ENCODE peak calls at places on chromosomes 11 and 22, in eight cellular contexts. T, O, U, J, D, H, F and I are unnamed samples.

GRCh38 chr11:86183694-86184093 is 60.9 kb upstream of the EED start:
- DNase-seq in T (no peak), O (no peak), U (no peak), J (peak), D (no peak), H (no peak), F (peak), I (no peak)

GRCh38 chr11:121452609-121453150 is at the start of gene SORL1-AS1:
- DNase-seq in T (no peak), O (peak), U (no peak), J (no peak), D (peak), H (no peak), F (no peak), I (no peak)

GRCh38 chr11:22785251-22785650 is 44.4 kb downstream of the SVIP start:
- DNase-seq in T (no peak), O (no peak), U (no peak), J (peak), D (no peak), H (no peak), F (peak), I (no peak)

GRCh38 chr11:111735262-111736116 is 30.7 kb downstream of the PPP2R1B start:
- DNase-seq in T (peak), O (no peak), U (peak), J (peak), D (no peak), H (no peak), F (peak), I (no peak)

GRCh38 chr22:29216873-29217666 is 11.4 kb downstream of the EMID1 start:
- DNase-seq in T (no peak), O (no peak), U (peak), J (peak), D (no peak), H (no peak), F (peak), I (no peak)

GRCh38 chr11:67673902-67674301 is 521 bp downstream of the ALDH3B2 start:
- DNase-seq in T (peak), O (no peak), U (no peak), J (no peak), D (no peak), H (no peak), F (no peak), I (no peak)

GRCh38 chr22:49408102-49408836 is 419.4 kb downstream of the BRD1 start:
- DNase-seq in T (peak), O (no peak), U (no peak), J (no peak), D (no peak), H (no peak), F (no peak), I (no peak)

GRCh38 chr22:49991167-49991566 is 21.4 kb downstream of the IL17REL start:
- DNase-seq in T (no peak), O (no peak), U (no peak), J (no peak), D (no peak), H (no peak), F (no peak), I (no peak)

GRCh38 chr11:121958978-121959340 is 157.1 kb downstream of the BLID start:
- DNase-seq in T (no peak), O (no peak), U (no peak), J (peak), D (no peak), H (no peak), F (no peak), I (no peak)

GRCh38 chr11:133966924-133967598 is 10.3 kb upstream of the IGSF9B start:
- DNase-seq in T (peak), O (no peak), U (peak), J (peak), D (peak), H (peak), F (no peak), I (no peak)

GRCh38 chr11:11389238-11389637 is 36.2 kb upstream of the CSNK2A3 start:
- DNase-seq in T (peak), O (no peak), U (no peak), J (no peak), D (no peak), H (no peak), F (no peak), I (no peak)

GRCh38 chr11:123301696-123302400 is 106.8 kb upstream of the CLMP start:
- DNase-seq in T (peak), O (peak), U (peak), J (peak), D (peak), H (peak), F (peak), I (peak)

GRCh38 chr11:118180300-118180703 is 3.9 kb upstream of the SCN2B start:
- DNase-seq in T (peak), O (no peak), U (peak), J (peak), D (peak), H (no peak), F (peak), I (no peak)

GRCh38 chr22:49212002-49212401 is 615.7 kb downstream of the BRD1 start:
- DNase-seq in T (peak), O (no peak), U (no peak), J (no peak), D (no peak), H (no peak), F (no peak), I (no peak)

GRCh38 chr11:116033931-116034553 is 529.8 kb upstream of the CADM1 start:
- DNase-seq in T (no peak), O (no peak), U (peak), J (no peak), D (no peak), H (no peak), F (no peak), I (no peak)

GRCh38 chr11:1876361-1877063 is 15.2 kb downstream of the PRR33 start:
- DNase-seq in T (peak), O (no peak), U (peak), J (peak), D (peak), H (no peak), F (peak), I (peak)

GRCh38 chr11:19680824-19681368 is 31.7 kb upstream of the NAV2 start:
- DNase-seq in T (no peak), O (no peak), U (no peak), J (no peak), D (no peak), H (no peak), F (no peak), I (no peak)

GRCh38 chr11:3820971-3821370 is 12.6 kb downstream of the PGAP2 start:
- DNase-seq in T (no peak), O (no peak), U (no peak), J (no peak), D (no peak), H (no peak), F (no peak), I (no peak)

GRCh38 chr22:29149841-29150555 is 55.7 kb upstream of the EMID1 start:
- DNase-seq in T (peak), O (no peak), U (no peak), J (no peak), D (peak), H (no peak), F (no peak), I (no peak)

GRCh38 chr11:34198523-34198922 is 93.1 kb downstream of the NAT10 start:
- DNase-seq in T (no peak), O (no peak), U (no peak), J (no peak), D (no peak), H (no peak), F (no peak), I (no peak)

GRCh38 chr11:10208045-10208674 is 85.9 kb downstream of the SBF2 start:
- DNase-seq in T (no peak), O (no peak), U (peak), J (peak), D (peak), H (no peak), F (peak), I (no peak)

GRCh38 chr11:44627911-44628729 is 62.7 kb downstream of the CD82 start:
- DNase-seq in T (peak), O (no peak), U (peak), J (peak), D (no peak), H (no peak), F (no peak), I (peak)

GRCh38 chr11:73287400-73288101 is 15.4 kb downstream of the P2RY6 start:
- DNase-seq in T (no peak), O (no peak), U (no peak), J (peak), D (no peak), H (no peak), F (no peak), I (no peak)

GRCh38 chr11:24422371-24422770 is 74.5 kb upstream of the LUZP2 start:
- DNase-seq in T (no peak), O (no peak), U (no peak), J (no peak), D (no peak), H (no peak), F (peak), I (no peak)

GRCh38 chr11:726278-726915 is 20.4 kb downstream of the EPS8L2 start:
- DNase-seq in T (peak), O (no peak), U (peak), J (peak), D (peak), H (no peak), F (peak), I (peak)

GRCh38 chr11:108117746-108118371 is 3.5 kb upstream of the ACAT1 start:
- DNase-seq in T (no peak), O (no peak), U (peak), J (peak), D (peak), H (no peak), F (peak), I (no peak)

GRCh38 chr22:33274214-33274828 is 216.1 kb upstream of the SYN3 start:
- DNase-seq in T (peak), O (no peak), U (no peak), J (peak), D (peak), H (no peak), F (peak), I (no peak)

GRCh38 chr11:130121430-130121978 is 38.1 kb upstream of the ST14 start:
- DNase-seq in T (no peak), O (no peak), U (no peak), J (peak), D (no peak), H (no peak), F (peak), I (no peak)

GRCh38 chr11:59403546-59403945 is 22.7 kb downstream of the OR5A2 start:
- DNase-seq in T (no peak), O (no peak), U (no peak), J (no peak), D (peak), H (no peak), F (no peak), I (no peak)

GRCh38 chr11:59625703-59626102 is 10.1 kb upstream of the OSBP start:
- DNase-seq in T (no peak), O (no peak), U (no peak), J (no peak), D (no peak), H (no peak), F (no peak), I (no peak)

GRCh38 chr11:2194877-2195755 is 23.5 kb upstream of the TH start:
- DNase-seq in T (peak), O (peak), U (peak), J (peak), D (peak), H (peak), F (peak), I (peak)

GRCh38 chr22:28670691-28671261 is 8.9 kb downstream of the TTC28 start:
- DNase-seq in T (no peak), O (no peak), U (no peak), J (no peak), D (no peak), H (no peak), F (peak), I (no peak)

GRCh38 chr11:107576497-107577086 is 11.1 kb upstream of the ALKBH8 start:
- DNase-seq in T (peak), O (no peak), U (peak), J (peak), D (peak), H (no peak), F (peak), I (peak)

GRCh38 chr11:3902441-3902840 is 47.0 kb downstream of the STIM1 start:
- DNase-seq in T (no peak), O (no peak), U (no peak), J (no peak), D (no peak), H (no peak), F (no peak), I (no peak)

GRCh38 chr11:67468509-67468834 is 579 bp downstream of the TMEM134 start:
- DNase-seq in T (peak), O (no peak), U (no peak), J (no peak), D (peak), H (no peak), F (no peak), I (no peak)

GRCh38 chr11:134752526-134752925 is 340.5 kb upstream of the B3GAT1 start:
- DNase-seq in T (peak), O (no peak), U (no peak), J (no peak), D (no peak), H (no peak), F (no peak), I (no peak)

GRCh38 chr11:24386551-24387404 is 110.1 kb upstream of the LUZP2 start:
- DNase-seq in T (peak), O (no peak), U (peak), J (peak), D (peak), H (no peak), F (peak), I (no peak)

GRCh38 chr11:3849297-3849874 is 6.1 kb upstream of the STIM1 start:
- DNase-seq in T (peak), O (no peak), U (peak), J (peak), D (peak), H (peak), F (peak), I (no peak)

GRCh38 chr11:64384039-64384737 is 25.2 kb downstream of the RPS6KA4 start:
- DNase-seq in T (no peak), O (no peak), U (no peak), J (peak), D (no peak), H (no peak), F (no peak), I (no peak)
- TF ChIP-seq CTCF in T (no peak), O (no peak), U (no peak), J (no peak), D (no peak), H (no peak), F (no peak), I (no peak)

GRCh38 chr11:127073621-127074020 is 73.1 kb upstream of the KIRREL3 start:
- DNase-seq in T (no peak), O (no peak), U (no peak), J (no peak), D (no peak), H (no peak), F (no peak), I (no peak)

GRCh38 chr11:127070808-127071207 is 70.2 kb upstream of the KIRREL3 start:
- DNase-seq in T (no peak), O (no peak), U (no peak), J (no peak), D (no peak), H (no peak), F (no peak), I (no peak)

GRCh38 chr11:127071606-127072005 is 71.0 kb upstream of the KIRREL3 start:
- DNase-seq in T (no peak), O (no peak), U (no peak), J (no peak), D (no peak), H (no peak), F (no peak), I (no peak)

GRCh38 chr11:127074151-127074761 is 73.7 kb upstream of the KIRREL3 start:
- DNase-seq in T (peak), O (no peak), U (peak), J (peak), D (peak), H (no peak), F (no peak), I (no peak)
- TF ChIP-seq CTCF in T (peak), O (no peak), U (peak), J (no peak), D (peak), H (no peak), F (no peak), I (peak)

DNA sequence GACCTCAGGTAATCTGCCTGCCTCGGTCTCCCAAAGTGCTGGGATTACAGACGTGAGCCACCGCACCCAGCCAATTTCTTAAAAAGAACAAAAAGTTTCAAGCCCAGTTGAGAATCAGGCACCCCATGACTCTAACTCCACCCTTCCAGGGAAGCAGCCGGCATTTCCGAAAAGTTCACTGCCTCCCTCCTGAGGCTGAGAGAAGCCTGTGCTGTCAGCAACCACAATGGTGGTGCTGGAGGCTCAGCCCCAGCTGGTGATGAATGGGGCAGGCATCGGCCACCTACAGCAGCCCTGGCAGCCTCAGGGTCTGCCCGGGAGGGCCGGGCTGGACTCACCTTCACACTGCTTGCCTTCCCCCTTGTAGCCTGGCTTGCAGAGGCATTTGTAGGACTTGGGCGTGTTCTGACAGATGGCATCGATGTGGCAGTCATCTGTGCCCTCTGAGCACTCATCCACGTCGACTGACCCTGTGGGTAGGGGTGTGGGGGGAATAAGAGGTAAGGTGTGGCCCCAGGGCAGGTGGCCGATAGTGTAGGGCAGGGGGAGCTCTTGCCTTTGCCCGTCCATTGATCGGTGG is 4.3 kb downstream of the SCUBE1 start:
- DNase-seq in T (no peak), O (no peak), U (no peak), J (no peak), D (peak), H (no peak), F (no peak), I (no peak)
- TF ChIP-seq CTCF in T (peak), O (no peak), U (no peak), J (no peak), D (no peak), H (no peak), F (no peak), I (no peak)

GRCh38 chr22:24335529-24335928 is 64.9 kb downstream of the SPECC1L start:
- DNase-seq in T (no peak), O (no peak), U (no peak), J (peak), D (no peak), H (no peak), F (peak), I (no peak)

GRCh38 chr22:24339452-24339747 is 68.8 kb downstream of the SPECC1L start:
- DNase-seq in T (no peak), O (no peak), U (no peak), J (no peak), D (no peak), H (no peak), F (no peak), I (no peak)

GRCh38 chr22:24338701-24339451 is 68.2 kb downstream of the SPECC1L start:
- DNase-seq in T (peak), O (no peak), U (no peak), J (no peak), D (peak), H (no peak), F (peak), I (no peak)

GRCh38 chr22:24341657-24342056 is 71.0 kb downstream of the SPECC1L start:
- DNase-seq in T (no peak), O (no peak), U (no peak), J (no peak), D (no peak), H (no peak), F (no peak), I (no peak)

DNA sequence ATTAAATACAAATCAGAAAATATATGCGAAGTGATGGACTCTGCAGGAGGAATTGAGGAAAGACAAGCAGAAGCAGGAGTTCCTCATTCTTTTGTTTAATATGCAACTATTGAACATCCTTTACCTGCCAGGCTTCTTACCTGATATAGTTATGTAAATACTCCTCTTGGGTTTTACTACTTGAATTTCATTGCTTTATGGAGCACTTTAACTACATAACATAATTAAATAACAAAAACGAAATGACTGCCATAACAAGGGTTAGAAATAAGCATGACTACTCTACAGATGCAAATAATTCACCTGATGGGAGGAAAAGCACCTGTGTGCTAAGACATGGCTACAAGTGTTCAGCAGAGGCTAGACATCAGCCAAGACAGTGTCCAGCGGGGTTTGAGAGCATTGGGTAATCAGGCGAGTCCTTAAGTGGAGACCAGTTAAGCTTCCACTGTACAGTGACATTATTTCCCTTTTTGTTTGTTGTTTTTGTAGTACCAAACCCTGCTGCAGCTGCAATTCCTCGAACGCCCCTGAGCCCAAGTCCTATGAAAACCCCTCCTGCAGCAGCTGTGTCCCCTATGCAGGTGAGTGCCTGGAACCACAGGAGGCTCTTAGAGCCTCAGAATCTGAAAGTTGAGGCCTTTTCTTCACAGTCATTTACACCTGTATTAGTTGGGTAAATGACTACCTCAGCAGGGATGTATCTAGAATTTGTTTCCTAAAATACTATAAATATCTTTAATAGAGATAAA is 67.4 kb downstream of the SPECC1L start:
- DNase-seq in T (no peak), O (no peak), U (no peak), J (no peak), D (no peak), H (no peak), F (no peak), I (no peak)
- TF ChIP-seq CTCF in T (no peak), O (no peak), U (no peak), J (no peak), D (no peak), H (no peak), F (no peak), I (no peak)

GRCh38 chr22:46534177-46534776 is 3.1 kb downstream of the CELSR1 start:
- DNase-seq in T (no peak), O (no peak), U (no peak), J (no peak), D (no peak), H (no peak), F (no peak), I (no peak)

GRCh38 chr22:46537221-46537945 is at the start of gene CELSR1:
- DNase-seq in T (peak), O (no peak), U (peak), J (peak), D (peak), H (no peak), F (peak), I (peak)

GRCh38 chr22:46536559-46537220 is 730 bp downstream of the CELSR1 start:
- DNase-seq in T (peak), O (no peak), U (peak), J (no peak), D (peak), H (no peak), F (no peak), I (no peak)

GRCh38 chr22:46534901-46535630 is 2.4 kb downstream of the CELSR1 start:
- DNase-seq in T (no peak), O (no peak), U (no peak), J (no peak), D (no peak), H (no peak), F (no peak), I (no peak)

DNA sequence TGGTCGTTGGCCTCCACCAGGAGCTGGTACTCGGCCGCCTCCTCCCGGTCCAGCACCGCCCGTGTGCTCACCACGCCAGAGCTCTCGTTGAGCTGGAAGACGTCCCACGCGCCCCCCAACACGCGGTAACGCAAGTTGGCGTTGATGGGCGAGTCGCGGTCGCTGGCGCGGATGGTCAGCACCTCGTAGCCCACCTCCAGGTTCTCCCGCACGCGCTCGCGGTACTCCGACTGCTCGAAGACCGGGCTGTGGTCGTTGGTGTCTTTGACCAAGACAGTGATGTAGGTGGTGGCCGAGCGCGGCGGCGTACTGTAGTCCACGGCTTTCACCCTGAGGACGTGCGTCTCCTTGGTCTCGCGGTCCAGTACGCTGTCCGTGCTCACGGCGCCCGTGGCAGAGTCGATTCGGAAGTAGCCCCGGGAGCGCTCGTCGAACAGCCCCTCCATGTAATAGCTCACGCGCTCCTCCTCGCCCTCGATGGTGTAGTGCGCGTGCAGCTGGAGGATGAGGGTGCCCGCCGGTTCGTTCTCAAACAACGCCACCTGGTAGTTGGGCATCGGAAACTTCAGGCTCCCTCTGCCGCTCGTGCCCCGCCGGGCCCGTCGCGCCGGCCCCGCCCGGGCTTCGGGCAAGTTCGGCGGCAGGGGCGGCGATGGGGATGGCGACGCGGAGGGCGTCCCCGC is 1.4 kb downstream of the CELSR1 start:
- DNase-seq in T (peak), O (no peak), U (no peak), J (no peak), D (no peak), H (no peak), F (no peak), I (no peak)
- TF ChIP-seq CTCF in T (no peak), O (no peak), U (no peak), J (no peak), D (no peak), H (no peak), F (no peak), I (no peak)